ENCODE peak calls at places on chromosomes 16 and 17, in seven cellular contexts. Z is SHP77; O is activated effector memory CD4-positive, alpha-beta T cell treated with anti-CD3 and anti-CD28 coated beads, Interleukin-2, amount 50 U/mL, for 16 hours; W is activated T-helper 1 cell treated with Interleukin-2 at 50 U/mL for 16 hours; N is DMS 273 treated with DMSO at 0.1 percent for 48 hours; I is WTC11; Q is non-pigmented ciliary epithelial cell. B is an unnamed sample.

GRCh38 chr17:77314601-77315000 is 173.8 kb downstream of the SEC14L1 start:
- DNase-seq in Z (no peak), O (no peak), W (no peak), N (no peak), I (no peak), Q (no peak), B (no peak)

GRCh38 chr17:38743556-38744171 is 4.5 kb downstream of the PCGF2 start:
- DNase-seq in Z (peak; percentile 24), O (no peak), W (no peak), N (no peak), I (no peak), Q (no peak), B (no peak)

GRCh38 chr17:21017861-21018260 is 24.9 kb downstream of the USP22 start:
- DNase-seq in Z (no peak), O (no peak), W (no peak), N (no peak), I (no peak), Q (no peak), B (no peak)

GRCh38 chr16:4246777-4247476 is 5.0 kb upstream of the SRL start:
- DNase-seq in Z (no peak), O (no peak), W (no peak), N (no peak), I (no peak), Q (no peak), B (no peak)

GRCh38 chr17:75428775-75429469 is 23.4 kb upstream of the GRB2 start:
- DNase-seq in Z (no peak), O (no peak), W (no peak), N (no peak), I (no peak), Q (peak; percentile 84), B (peak; percentile 66)

GRCh38 chr17:67520282-67520906 is 143.3 kb downstream of the PITPNC1 start:
- DNase-seq in Z (peak; percentile 40), O (no peak), W (no peak), N (no peak), I (no peak), Q (no peak), B (peak; percentile 67)

GRCh38 chr17:82097187-82097918 is 683 bp downstream of the FASN start:
- DNase-seq in Z (no peak), O (peak; percentile 74), W (no peak), N (no peak), I (no peak), Q (no peak), B (no peak)

GRCh38 chr17:77345260-77345910 is 204.6 kb downstream of the SEC14L1 start:
- DNase-seq in Z (no peak), O (peak; percentile 53), W (no peak), N (no peak), I (peak; percentile 1), Q (no peak), B (no peak)

GRCh38 chr17:72342582-72343527 is 222.0 kb downstream of the SOX9 start:
- DNase-seq in Z (no peak), O (no peak), W (no peak), N (no peak), I (no peak), Q (no peak), B (no peak)

GRCh38 chr16:67883872-67884261 is 818 bp upstream of the NRN1L start:
- DNase-seq in Z (peak; percentile 2), O (peak; percentile 90), W (peak; percentile 59), N (no peak), I (peak; percentile 88), Q (no peak), B (no peak)

GRCh38 chr17:72056727-72057290 is 64.0 kb upstream of the SOX9 start:
- DNase-seq in Z (no peak), O (no peak), W (no peak), N (no peak), I (peak; percentile 30), Q (no peak), B (no peak)

GRCh38 chr16:77986021-77986420 is 36.3 kb upstream of the CLEC3A start:
- DNase-seq in Z (no peak), O (no peak), W (no peak), N (no peak), I (no peak), Q (no peak), B (no peak)

GRCh38 chr17:78174332-78174869 is 6.0 kb downstream of the SYNGR2 start:
- DNase-seq in Z (peak; percentile 89), O (no peak), W (no peak), N (no peak), I (no peak), Q (no peak), B (no peak)

GRCh38 chr16:21663889-21664647 is at the start of gene OTOA:
- DNase-seq in Z (no peak), O (peak; percentile 70), W (no peak), N (no peak), I (peak; percentile 56), Q (no peak), B (no peak)

GRCh38 chr16:2985893-2986355 is 5.7 kb upstream of the PKMYT1 start:
- DNase-seq in Z (no peak), O (no peak), W (no peak), N (peak; percentile 93), I (no peak), Q (no peak), B (no peak)

GRCh38 chr16:77913738-77914263 is 108.5 kb upstream of the CLEC3A start:
- DNase-seq in Z (no peak), O (no peak), W (no peak), N (no peak), I (no peak), Q (no peak), B (no peak)

GRCh38 chr17:65029605-65030308 is 26.8 kb downstream of the GNA13 start:
- DNase-seq in Z (no peak), O (no peak), W (no peak), N (no peak), I (no peak), Q (no peak), B (no peak)

B was measured in skeletal muscle cell.